ENCODE peak calls at places on chromosomes 16 and 17, in four cellular contexts. One of them, this sample, is unnamed.
A peak's percentile ranks its signal among the peaks of the same experiment; 100 is the strongest.

GRCh38 chr16:4392382-4393242 is 21.0 kb downstream of the VASN start:
- DNase-seq in foreskin keratinocyte: peak; percentile 49
- DNase-seq in heart left ventricle: no peak
- DNase-seq in stomach: peak; percentile 54
- DNase-seq in this sample: peak; percentile 79

GRCh38 chr16:85171809-85172464 is 59.7 kb upstream of the CIBAR2 start:
- DNase-seq in stomach: no peak
- DNase-seq in heart left ventricle: no peak
- DNase-seq in foreskin keratinocyte: no peak
- DNase-seq in this sample: no peak

GRCh38 chr16:57360321-57360935 is 1.8 kb downstream of the CCL22 start:
- DNase-seq in foreskin keratinocyte: no peak
- DNase-seq in heart left ventricle: no peak
- DNase-seq in stomach: no peak
- DNase-seq in this sample: no peak

GRCh38 chr17:39225974-39226683 is 384 bp upstream of the STAC2 start:
- DNase-seq in foreskin keratinocyte: no peak
- DNase-seq in stomach: peak; percentile 38
- DNase-seq in heart left ventricle: peak; percentile 74
- DNase-seq in this sample: no peak

GRCh38 chr16:4183258-4184037 is 58.4 kb downstream of the SRL start:
- DNase-seq in foreskin keratinocyte: peak; percentile 78
- DNase-seq in heart left ventricle: peak; percentile 93
- DNase-seq in stomach: peak; percentile 93
- DNase-seq in this sample: peak; percentile 97

GRCh38 chr17:63140255-63140654 is 174.2 kb downstream of the TANC2 start:
- DNase-seq in foreskin keratinocyte: peak; percentile 10
- DNase-seq in heart left ventricle: peak; percentile 12
- DNase-seq in stomach: no peak
- DNase-seq in this sample: no peak

GRCh38 chr16:142405-142804 is 3.9 kb upstream of the NPRL3 start:
- DNase-seq in foreskin keratinocyte: no peak
- DNase-seq in heart left ventricle: no peak
- DNase-seq in stomach: no peak
- DNase-seq in this sample: no peak

GRCh38 chr16:82943371-82943770 is 316.6 kb downstream of the CDH13 start:
- DNase-seq in stomach: no peak
- DNase-seq in heart left ventricle: no peak
- DNase-seq in foreskin keratinocyte: peak; percentile 20
- DNase-seq in this sample: no peak

GRCh38 chr16:11232852-11233726 is 22.9 kb downstream of the SOCS1 start:
- DNase-seq in heart left ventricle: peak; percentile 37
- DNase-seq in foreskin keratinocyte: no peak
- DNase-seq in stomach: peak; percentile 64
- DNase-seq in this sample: no peak

GRCh38 chr17:1486802-1487695 is 5.4 kb downstream of the MYO1C start:
- DNase-seq in foreskin keratinocyte: peak; percentile 80
- DNase-seq in stomach: peak; percentile 90
- DNase-seq in heart left ventricle: peak; percentile 76
- DNase-seq in this sample: peak; percentile 78

GRCh38 chr16:58516768-58517107 is 1.4 kb downstream of the SETD6 start:
- DNase-seq in stomach: no peak
- DNase-seq in foreskin keratinocyte: no peak
- DNase-seq in heart left ventricle: no peak
- DNase-seq in this sample: no peak

GRCh38 chr16:79863128-79864031 is 262.8 kb upstream of the MAF start:
- DNase-seq in stomach: no peak
- DNase-seq in heart left ventricle: no peak
- DNase-seq in foreskin keratinocyte: no peak
- DNase-seq in this sample: no peak

GRCh38 chr16:84985079-84986065 is 26.0 kb downstream of the ZDHHC7 start:
- DNase-seq in stomach: no peak
- DNase-seq in heart left ventricle: no peak
- DNase-seq in foreskin keratinocyte: peak; percentile 57
- DNase-seq in this sample: peak; percentile 77

GRCh38 chr16:1363501-1364041 is 11.8 kb downstream of the GNPTG start:
- DNase-seq in foreskin keratinocyte: peak; percentile 29
- DNase-seq in stomach: peak; percentile 77
- DNase-seq in heart left ventricle: no peak
- DNase-seq in this sample: peak; percentile 62

GRCh38 chr16:66728117-66728787 is 23.2 kb downstream of the DYNC1LI2 start:
- DNase-seq in heart left ventricle: peak; percentile 30
- DNase-seq in stomach: peak; percentile 37
- DNase-seq in foreskin keratinocyte: no peak
- DNase-seq in this sample: peak; percentile 55

GRCh38 chr17:51703364-51704341 is 443.3 kb downstream of the UTP18 start:
- DNase-seq in heart left ventricle: peak; percentile 79
- DNase-seq in foreskin keratinocyte: peak; percentile 25
- DNase-seq in stomach: peak; percentile 73
- DNase-seq in this sample: peak; percentile 36

GRCh38 chr17:40366861-40367518 is 2.5 kb upstream of the GJD3 start:
- DNase-seq in stomach: no peak
- DNase-seq in foreskin keratinocyte: no peak
- DNase-seq in heart left ventricle: no peak
- DNase-seq in this sample: no peak

GRCh38 chr17:75240394-75241142 is 20.8 kb downstream of the GGA3 start:
- DNase-seq in heart left ventricle: no peak
- DNase-seq in stomach: no peak
- DNase-seq in foreskin keratinocyte: no peak
- DNase-seq in this sample: no peak
- TF ChIP-seq CTCF in heart left ventricle: peak; percentile 5
- TF ChIP-seq CTCF in stomach: no peak
- TF ChIP-seq CTCF in foreskin keratinocyte: peak; percentile 82
- TF ChIP-seq CTCF in this sample: peak; percentile 38

DNA sequence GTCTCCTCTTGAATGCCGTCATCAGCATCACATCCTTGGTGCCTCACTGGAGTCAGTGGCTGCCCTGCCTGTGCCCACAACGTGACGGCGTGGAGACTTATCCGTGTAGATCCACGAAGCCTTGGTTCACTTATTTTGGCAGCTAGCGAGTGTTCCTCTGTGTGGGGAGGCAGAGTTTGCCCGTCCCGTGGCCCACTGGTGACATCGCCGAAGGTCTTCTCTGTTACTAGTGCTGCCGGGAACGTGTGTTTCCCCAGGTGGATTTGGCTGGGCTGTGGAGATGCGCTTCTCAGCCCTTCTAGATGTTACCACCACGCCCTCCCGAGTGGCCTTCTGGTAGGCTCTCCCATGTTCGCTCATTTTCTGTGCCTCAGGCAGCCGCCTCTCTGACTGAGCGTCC is 169.6 kb downstream of the SEC14L1 start:
- DNase-seq in foreskin keratinocyte: no peak
- DNase-seq in stomach: no peak
- DNase-seq in heart left ventricle: no peak
- DNase-seq in this sample: no peak
- H3K27ac ChIP-seq in foreskin keratinocyte: no peak overlapping the region
- H3K27ac ChIP-seq in stomach: no peak overlapping the region
- H3K27ac ChIP-seq in heart left ventricle: no peak overlapping the region
- H3K27ac ChIP-seq in this sample: peak overlapping the region; percentile 84

DNA sequence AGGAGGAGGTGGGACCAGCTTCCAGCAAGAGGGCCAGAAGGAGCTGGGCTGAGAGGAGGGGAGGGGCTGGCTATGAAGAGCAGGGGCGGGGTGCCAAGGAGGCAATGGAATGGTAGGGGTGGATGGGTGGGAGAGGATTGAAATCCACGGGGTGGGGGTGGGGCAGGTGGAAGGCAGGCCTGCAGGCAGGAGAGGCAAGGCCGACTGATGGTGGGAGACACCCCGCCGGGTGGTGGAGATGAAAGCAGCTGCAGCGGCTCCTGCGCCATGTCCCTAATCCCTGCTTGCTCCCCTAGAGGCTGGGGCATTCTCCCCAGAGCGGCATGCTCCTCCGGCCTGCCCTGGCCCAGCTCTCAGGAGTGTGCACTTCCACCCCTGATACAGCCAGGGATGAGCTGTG is 27.8 kb upstream of the TAC4 start:
- DNase-seq in foreskin keratinocyte: no peak
- DNase-seq in heart left ventricle: no peak
- DNase-seq in stomach: no peak
- DNase-seq in this sample: no peak
- TF ChIP-seq CTCF in foreskin keratinocyte: no peak
- TF ChIP-seq CTCF in heart left ventricle: no peak
- TF ChIP-seq CTCF in stomach: no peak
- TF ChIP-seq CTCF in this sample: no peak

GRCh38 chr17:55458287-55458900 is 36.8 kb upstream of the MMD start:
- DNase-seq in stomach: no peak
- DNase-seq in foreskin keratinocyte: no peak
- DNase-seq in heart left ventricle: no peak
- DNase-seq in this sample: no peak
- H3K27ac ChIP-seq in stomach: no peak overlapping the region
- H3K27ac ChIP-seq in foreskin keratinocyte: peak overlapping the region; percentile 73
- H3K27ac ChIP-seq in heart left ventricle: no peak overlapping the region
- H3K27ac ChIP-seq in this sample: no peak overlapping the region

This sample was measured in RWPE1.